ENCODE peak calls at places on chromosomes 16 and 17, in six cellular contexts. O is GM12891, G is H1, F is K562, D is GM12878, T is HepG2. N is an unnamed sample.

GRCh38 chr17:32349503-32349853 is 479 bp upstream of the ZNF207 start:
- DNase-seq in G (no peak), F (peak), O (no peak), T (no peak), D (no peak), N (peak)

GRCh38 chr17:76868176-76868668 is at the start of gene MGAT5B:
- DNase-seq in D (no peak), T (peak), O (peak), G (peak), F (peak), N (peak)

GRCh38 chr16:75239463-75240122 is 11.8 kb downstream of the BCAR1 start:
- DNase-seq in O (no peak), T (no peak), G (no peak), D (no peak), F (no peak), N (no peak)

GRCh38 chr16:57994778-57995177 is 5.7 kb downstream of the ZNF319 start:
- DNase-seq in F (peak), D (no peak), T (peak), G (no peak), O (peak), N (peak)

GRCh38 chr17:15883617-15884111 is 61.3 kb upstream of the ADORA2B start:
- DNase-seq in F (peak), G (no peak), T (no peak), O (no peak), D (no peak), N (no peak)

GRCh38 chr16:86761117-86761971 is 183.0 kb downstream of the FOXL1 start:
- DNase-seq in D (no peak), T (peak), F (peak), O (peak), G (peak), N (peak)

GRCh38 chr16:80804451-80805383 is at the start of gene CDYL2:
- DNase-seq in F (no peak), D (no peak), G (peak), T (no peak), O (peak), N (peak)

GRCh38 chr16:48272837-48273421 is 25.6 kb upstream of the ABCC11 start:
- DNase-seq in F (no peak), T (no peak), G (no peak), O (no peak), D (no peak), N (no peak)

GRCh38 chr16:31149332-31149731 is 534 bp downstream of the PRSS36 start:
- DNase-seq in D (no peak), O (no peak), T (no peak), G (no peak), F (no peak), N (no peak)

GRCh38 chr17:1111599-1112443 is 68.0 kb downstream of the ABR start:
- DNase-seq in T (no peak), O (no peak), G (no peak), D (no peak), F (no peak), N (no peak)

GRCh38 chr17:74686761-74687160 is 26.0 kb downstream of the CD300LF start:
- DNase-seq in O (no peak), G (no peak), D (no peak), F (no peak), T (no peak), N (no peak)

GRCh38 chr17:82239926-82240505 is 11.2 kb downstream of the SLC16A3 start:
- DNase-seq in G (no peak), O (no peak), D (no peak), T (peak), F (no peak), N (no peak)

GRCh38 chr17:2647961-2648360 is 54.5 kb downstream of the PAFAH1B1 start:
- DNase-seq in D (no peak), F (no peak), G (no peak), T (no peak), O (no peak), N (no peak)

GRCh38 chr17:47316316-47316715 is 7.4 kb upstream of the EFCAB13 start:
- DNase-seq in F (no peak), T (peak), G (no peak), D (no peak), O (no peak), N (no peak)
- TF ChIP-seq TAF1 in F (no peak), T (no peak), G (no peak), D (no peak), O (no peak), N (no peak)

GRCh38 chr16:11105038-11105903 is 150.7 kb downstream of the SOCS1 start:
- DNase-seq in G (no peak), F (peak), D (peak), T (peak), O (no peak), N (peak)
- TF ChIP-seq POLR2A in G (no peak), F (no peak), D (peak), T (no peak), O (peak), N (peak)

GRCh38 chr16:3099395-3099731 is 269 bp upstream of the ZSCAN10 start:
- DNase-seq in G (no peak), O (no peak), F (no peak), T (no peak), D (no peak), N (no peak)
- TF ChIP-seq POLR2AphosphoS5 in G (no peak), O (no peak), F (no peak), T (no peak), D (no peak), N (no peak)

GRCh38 chr16:8946544-8946943 is 17.2 kb downstream of the USP7 start:
- DNase-seq in D (no peak), O (no peak), G (no peak), T (no peak), F (no peak), N (no peak)
- TF ChIP-seq TAF1 in D (no peak), O (no peak), G (no peak), T (no peak), F (no peak), N (no peak)

GRCh38 chr17:61863801-61864126 is 436 bp upstream of the BRIP1 start:
- DNase-seq in D (no peak), F (no peak), T (no peak), O (no peak), G (peak), N (no peak)

GRCh38 chr17:61868074-61868473 is 4.7 kb upstream of the BRIP1 start:
- DNase-seq in T (no peak), D (no peak), G (no peak), F (no peak), O (no peak), N (no peak)

GRCh38 chr17:61862105-61862574 is 1.2 kb downstream of the BRIP1 start:
- DNase-seq in O (no peak), T (peak), G (no peak), D (no peak), F (no peak), N (no peak)

GRCh38 chr17:61867033-61867432 is 3.7 kb upstream of the BRIP1 start:
- DNase-seq in O (no peak), T (no peak), D (no peak), F (no peak), G (no peak), N (no peak)

DNA sequence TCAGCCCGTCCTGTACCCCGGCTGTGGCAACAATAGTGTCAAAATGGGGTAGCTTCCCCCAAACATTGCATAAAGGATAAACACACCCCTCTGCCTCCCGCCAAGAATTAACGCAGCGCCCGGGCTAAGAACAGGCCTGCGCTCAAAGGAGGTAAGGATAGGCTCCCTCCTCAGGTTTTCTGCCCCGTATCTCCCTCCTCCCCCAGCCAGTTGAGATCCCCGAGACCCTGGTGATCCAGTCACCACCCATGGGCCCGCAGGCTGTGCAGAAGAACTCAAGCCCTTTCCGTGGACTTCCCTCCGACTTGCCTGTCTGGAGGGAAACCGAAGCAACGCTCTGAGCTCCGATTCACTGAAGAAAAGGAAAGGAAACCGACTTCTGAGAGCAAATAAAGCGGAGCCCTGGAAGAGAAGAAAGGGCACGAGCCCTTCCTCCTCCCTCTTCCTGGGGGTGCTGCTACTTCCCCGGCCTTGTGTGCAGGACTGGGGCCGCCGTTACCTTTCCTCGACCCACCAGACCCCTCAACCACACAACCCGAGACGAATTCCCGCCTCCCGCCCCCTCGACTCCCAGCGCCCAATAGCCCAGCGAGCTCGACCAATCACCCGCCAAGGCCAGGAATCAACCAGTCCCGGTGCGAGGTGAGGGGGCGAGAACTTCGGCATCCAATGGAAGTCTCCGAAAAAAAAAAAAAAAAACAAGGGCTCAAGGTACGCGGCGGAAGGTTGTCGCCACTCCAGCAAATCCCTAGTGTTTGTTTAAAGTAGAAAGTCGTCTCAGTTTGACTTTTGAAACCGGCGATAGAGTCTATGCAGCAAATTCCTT is at the start of gene BRIP1:
- DNase-seq in G (peak), D (peak), F (peak), T (peak), O (peak), N (peak)
- TF ChIP-seq POLR2A in G (peak), D (peak), F (peak), T (peak), O (peak), N (peak)

N was measured in GM12892.